ENCODE peak calls at places on chromosome 22, in four cellular contexts. V, U, E and D are unnamed samples.

GRCh38 chr22:46504586-46504985 is 32.8 kb downstream of the CELSR1 start:
- DNase-seq in V (no peak), U (no peak), E (no peak), D (no peak)

GRCh38 chr22:48037618-48038017 is 1275.2 kb downstream of the TBC1D22A start:
- DNase-seq in V (no peak), U (no peak), E (no peak), D (no peak)

GRCh38 chr22:46162771-46163170 is 12.4 kb downstream of the PPARA start:
- DNase-seq in V (no peak), U (peak; percentile 6), E (no peak), D (no peak)

GRCh38 chr22:48871176-48871840 is 956.4 kb downstream of the BRD1 start:
- DNase-seq in V (no peak), U (no peak), E (no peak), D (peak; percentile 5)

GRCh38 chr22:45381348-45381747 is 32.1 kb downstream of the SMC1B start:
- DNase-seq in V (no peak), U (no peak), E (no peak), D (no peak)

GRCh38 chr22:33513388-33514336 is 406.6 kb downstream of the LARGE1 start:
- DNase-seq in V (no peak), U (peak; percentile 16), E (no peak), D (no peak)

GRCh38 chr22:46308283-46308988 is 11.8 kb downstream of the GTSE1 start:
- DNase-seq in V (no peak), U (no peak), E (no peak), D (no peak)

GRCh38 chr22:20588843-20589581 is 81.6 kb downstream of the MED15 start:
- DNase-seq in V (no peak), U (no peak), E (no peak), D (no peak)

GRCh38 chr22:46149493-46149997 is 781 bp upstream of the PPARA start:
- DNase-seq in V (peak; percentile 89), U (peak; percentile 56), E (peak; percentile 40), D (peak; percentile 70)

DNA sequence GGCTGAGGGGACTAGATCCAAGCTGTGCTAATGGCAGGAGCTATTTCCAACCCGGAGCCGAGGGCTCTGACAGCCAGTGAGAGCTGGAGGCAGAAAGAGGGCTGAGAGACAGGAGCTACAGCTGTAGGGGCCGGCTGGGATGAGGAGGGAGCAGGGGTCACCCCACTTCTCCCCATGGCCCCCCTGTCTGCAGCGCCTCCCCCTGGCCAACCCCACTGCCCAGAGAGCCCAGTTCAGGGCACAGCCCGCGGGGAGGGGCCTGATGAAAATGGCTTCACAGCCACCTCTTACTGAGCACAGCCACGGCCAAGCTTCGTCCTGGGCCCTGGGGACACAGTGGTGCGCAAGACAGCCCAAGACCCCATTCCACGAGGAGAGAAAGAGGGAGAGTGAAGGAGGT is 27.9 kb downstream of the RPL3 start:
- DNase-seq in V (no peak), U (no peak), E (no peak), D (no peak)
- H3K4me1 ChIP-seq in V (peaks cover 9% of the 10 kb centered on the region), U (peaks cover 21% of the 10 kb centered on the region), E (no peaks in the 10 kb centered on the region), D (peaks cover 32% of the 10 kb centered on the region)

GRCh38 chr22:23144432-23144831 is 845 bp upstream of the RAB36 start:
- DNase-seq in V (peak; percentile 5), U (no peak), E (no peak), D (no peak)
- H3K4me3 ChIP-seq in V (no peak overlapping the region), U (no peak overlapping the region), E (peak overlapping the region; percentile 25), D (peak overlapping the region; percentile 67)

GRCh38 chr22:36660510-36660840 is 43.1 kb downstream of the CACNG2 start:
- DNase-seq in V (no peak), U (no peak), E (no peak), D (no peak)
- H3K27me3 ChIP-seq in V (no peaks in the 10 kb centered on the region), U (no peaks in the 10 kb centered on the region), E (peaks cover 4% of the 10 kb centered on the region), D (peaks cover 48% of the 10 kb centered on the region)

GRCh38 chr22:19174106-19175025 is 4.2 kb downstream of the SLC25A1 start:
- DNase-seq in V (no peak), U (peak; percentile 30), E (no peak), D (no peak)

GRCh38 chr22:19176175-19176630 is 2.3 kb downstream of the SLC25A1 start:
- DNase-seq in V (no peak), U (peak; percentile 4), E (no peak), D (no peak)

GRCh38 chr22:19176732-19177131 is 1.8 kb downstream of the SLC25A1 start:
- DNase-seq in V (no peak), U (no peak), E (no peak), D (no peak)

GRCh38 chr22:19175602-19176174 is 2.8 kb downstream of the SLC25A1 start:
- DNase-seq in V (peak; percentile 67), U (no peak), E (no peak), D (no peak)

DNA sequence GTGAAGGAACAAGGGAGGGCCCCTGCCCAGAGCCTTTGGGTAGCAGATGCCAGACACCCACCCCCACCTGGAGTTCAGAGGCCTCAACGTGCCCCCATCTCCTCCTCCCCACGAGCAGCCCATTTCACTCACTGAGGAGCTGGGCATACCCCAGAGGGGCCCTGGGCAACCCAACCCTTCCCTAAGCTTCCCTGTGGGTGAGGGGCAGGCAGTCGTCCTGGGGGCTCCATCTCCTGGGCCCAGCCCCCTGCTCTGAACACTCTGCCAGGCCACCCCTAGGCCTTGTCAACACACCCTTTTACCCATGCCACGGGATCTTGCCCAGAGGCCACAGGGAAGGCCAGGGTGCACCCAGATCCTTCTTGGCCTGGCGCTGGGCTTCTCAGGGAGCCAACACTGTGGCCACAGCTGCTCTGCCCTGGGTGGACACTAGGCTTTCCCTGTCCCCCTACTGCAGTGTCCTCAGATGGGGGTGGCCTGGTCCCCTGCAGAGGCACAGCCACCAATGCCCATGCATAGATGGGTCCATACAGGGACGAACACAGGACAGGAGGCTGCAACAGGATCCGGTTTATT is 3.4 kb downstream of the SLC25A1 start:
- DNase-seq in V (no peak), U (peak; percentile 3), E (no peak), D (no peak)
- H3K4me1 ChIP-seq in V (peaks cover 12% of the 10 kb centered on the region), U (peaks cover 42% of the 10 kb centered on the region), E (peaks cover 20% of the 10 kb centered on the region), D (peaks cover 91% of the 10 kb centered on the region)

GRCh38 chr22:43289976-43290663 is 53.1 kb downstream of the SCUBE1 start:
- DNase-seq in V (peak; percentile 78), U (no peak), E (no peak), D (peak; percentile 57)

GRCh38 chr22:43289551-43289963 is 53.6 kb downstream of the SCUBE1 start:
- DNase-seq in V (no peak), U (no peak), E (no peak), D (no peak)

GRCh38 chr22:43292633-43293025 is 50.5 kb downstream of the SCUBE1 start:
- DNase-seq in V (no peak), U (no peak), E (no peak), D (no peak)

GRCh38 chr22:43293259-43293658 is 49.9 kb downstream of the SCUBE1 start:
- DNase-seq in V (no peak), U (no peak), E (no peak), D (no peak)

GRCh38 chr22:43291381-43291780 is 51.8 kb downstream of the SCUBE1 start:
- DNase-seq in V (no peak), U (no peak), E (no peak), D (no peak)
- H3K4me3 ChIP-seq in V (no peak overlapping the region), U (no peak overlapping the region), E (no peak overlapping the region), D (no peak overlapping the region)

GRCh38 chr22:39658806-39659463 is 88.4 kb downstream of the CACNA1I start:
- DNase-seq in V (no peak), U (no peak), E (no peak), D (no peak)
- H3K27me3 ChIP-seq in V (no peaks in the 10 kb centered on the region), U (peaks cover 48% of the 10 kb centered on the region), E (no peaks in the 10 kb centered on the region), D (peaks cover 93% of the 10 kb centered on the region)

GRCh38 chr22:30424471-30425326 is 869 bp upstream of the MTFP1 start:
- DNase-seq in V (no peak), U (peak; percentile 37), E (no peak), D (no peak)

GRCh38 chr22:30426395-30427353 is 1.1 kb downstream of the MTFP1 start:
- DNase-seq in V (peak; percentile 91), U (peak; percentile 90), E (peak; percentile 84), D (peak; percentile 68)

GRCh38 chr22:30423959-30424380 is 1.6 kb upstream of the MTFP1 start:
- DNase-seq in V (peak; percentile 99), U (peak; percentile 100), E (peak; percentile 98), D (peak; percentile 99)

GRCh38 chr22:30425327-30425615 is 297 bp upstream of the MTFP1 start:
- DNase-seq in V (no peak), U (no peak), E (no peak), D (no peak)

DNA sequence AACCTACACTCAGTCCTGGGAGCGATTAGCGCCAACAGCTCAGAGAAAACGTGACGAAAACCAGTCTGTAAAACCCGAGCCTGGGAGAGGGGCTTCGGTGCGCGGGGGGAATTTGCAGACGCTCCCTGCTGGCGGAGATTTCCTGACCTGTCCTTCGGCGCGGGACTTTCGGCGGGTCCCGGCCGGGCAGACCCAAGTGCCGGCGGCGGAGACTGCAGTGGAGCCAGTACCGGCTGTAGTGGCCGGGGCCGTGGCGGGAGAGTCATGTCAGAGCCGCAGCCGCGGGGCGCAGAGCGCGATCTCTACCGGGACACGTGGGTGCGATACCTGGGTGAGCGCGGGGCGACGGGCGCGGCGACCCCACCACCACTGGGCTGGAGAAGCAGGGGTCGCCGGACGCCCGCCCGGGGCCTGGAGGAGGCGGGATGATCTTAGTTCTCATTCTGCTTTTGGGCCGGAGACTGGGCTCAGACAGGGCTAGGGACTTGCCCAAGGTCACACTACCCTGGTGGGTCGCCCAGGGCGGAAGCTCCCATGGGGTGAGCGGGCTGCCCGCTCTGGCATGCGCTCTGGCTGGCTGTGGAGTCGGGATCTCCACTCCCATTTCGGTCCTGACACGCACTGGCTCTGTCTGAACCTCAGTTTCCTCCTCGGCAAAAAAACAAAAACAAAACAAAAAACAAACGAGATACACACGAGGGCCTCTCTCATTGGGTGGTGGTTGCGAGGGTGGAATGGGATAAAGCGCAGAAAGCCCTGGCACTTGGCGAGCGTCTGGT is at the start of gene MTFP1:
- DNase-seq in V (peak; percentile 86), U (peak; percentile 74), E (peak; percentile 27), D (peak; percentile 53)
- H3K4me1 ChIP-seq in V (peaks cover 6% of the 10 kb centered on the region), U (peaks cover 33% of the 10 kb centered on the region), E (peaks cover 36% of the 10 kb centered on the region), D (peaks cover 50% of the 10 kb centered on the region)

DNA sequence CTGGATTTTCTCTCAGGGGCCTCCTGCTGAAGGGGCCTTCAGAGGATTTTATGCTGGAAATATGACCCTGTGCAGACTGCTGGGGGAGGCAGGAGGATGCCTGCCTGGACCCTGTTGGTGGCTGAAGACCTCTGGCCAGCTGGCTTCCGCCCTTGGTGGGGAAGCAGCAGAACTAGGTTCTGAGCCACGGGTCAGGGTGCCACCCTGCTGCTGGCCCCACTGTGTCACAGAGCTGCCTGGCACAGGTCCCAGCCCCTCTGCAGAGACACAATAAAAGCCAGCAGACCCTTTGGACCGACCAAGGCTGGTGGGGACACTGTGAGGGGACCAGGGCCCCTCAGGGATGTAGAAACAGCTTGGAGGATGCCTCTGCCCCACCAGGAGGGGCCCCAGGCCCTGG is 6.9 kb upstream of the SREBF2 start:
- DNase-seq in V (no peak), U (no peak), E (no peak), D (peak; percentile 22)
- H3K4me3 ChIP-seq in V (no peak overlapping the region), U (no peak overlapping the region), E (no peak overlapping the region), D (no peak overlapping the region)

GRCh38 chr22:35612903-35613302 is 4.2 kb downstream of the MB start:
- DNase-seq in V (peak; percentile 79), U (no peak), E (no peak), D (peak; percentile 63)
- H3K27me3 ChIP-seq in V (no peaks in the 10 kb centered on the region), U (no peaks in the 10 kb centered on the region), E (no peaks in the 10 kb centered on the region), D (no peaks in the 10 kb centered on the region)